ENCODE peak calls at places on chromosomes 7 and 10, in four cellular contexts. D, C, Z and M are unnamed samples.

GRCh38 chr10:95450188-95450587 is 111.0 kb downstream of the SORBS1 start:
- DNase-seq in D (no peak), C (no peak), Z (no peak), M (no peak)

GRCh38 chr10:109891105-109891504 is 32.2 kb downstream of the XPNPEP1 start:
- DNase-seq in D (no peak), C (no peak), Z (no peak), M (no peak)

GRCh38 chr10:131891196-131891928 is 9.4 kb upstream of the PPP2R2D start:
- DNase-seq in D (no peak), C (no peak), Z (no peak), M (no peak)

GRCh38 chr7:42090806-42091205 is 146.2 kb downstream of the GLI3 start:
- DNase-seq in D (no peak), C (no peak), Z (no peak), M (no peak)

GRCh38 chr7:155344270-155344617 is 46.6 kb downstream of the INSIG1 start:
- DNase-seq in D (no peak), C (no peak), Z (no peak), M (no peak)

GRCh38 chr7:99898836-99899235 is 20.5 kb downstream of the TRIM4 start:
- DNase-seq in D (no peak), C (no peak), Z (no peak), M (no peak)

GRCh38 chr10:128540806-128541739 is 414.9 kb upstream of the MKI67 start:
- DNase-seq in D (no peak), C (no peak), Z (no peak), M (no peak)

GRCh38 chr10:131871673-131872005 is 29.2 kb upstream of the PPP2R2D start:
- DNase-seq in D (no peak), C (no peak), Z (no peak), M (no peak)

GRCh38 chr10:33483124-33483794 is 148.8 kb upstream of the NRP1 start:
- DNase-seq in D (no peak), C (no peak), Z (no peak), M (no peak)

GRCh38 chr10:34528320-34528719 is 286.8 kb downstream of the PARD3 start:
- DNase-seq in D (peak; percentile 94), C (no peak), Z (no peak), M (peak; percentile 80)

GRCh38 chr10:26437637-26438461 is at the start of gene APBB1IP:
- DNase-seq in D (no peak), C (peak; percentile 86), Z (peak; percentile 81), M (no peak)

GRCh38 chr7:85074-85945 is 107.1 kb upstream of the FAM20C start:
- DNase-seq in D (no peak), C (peak; percentile 56), Z (peak; percentile 59), M (no peak)

GRCh38 chr10:131759347-131759746 is 141.5 kb upstream of the PPP2R2D start:
- DNase-seq in D (no peak), C (no peak), Z (no peak), M (no peak)

GRCh38 chr7:47266131-47266706 is 315.7 kb downstream of the TNS3 start:
- DNase-seq in D (peak; percentile 31), C (peak; percentile 74), Z (peak; percentile 45), M (no peak)

GRCh38 chr10:129517680-129518057 is 50.6 kb downstream of the MGMT start:
- DNase-seq in D (no peak), C (no peak), Z (no peak), M (no peak)

GRCh38 chr7:66013938-66014337 is 31.9 kb upstream of the GUSB start:
- DNase-seq in D (no peak), C (no peak), Z (peak; percentile 32), M (peak; percentile 3)

GRCh38 chr7:131372554-131372953 is 44.9 kb downstream of the MKLN1 start:
- DNase-seq in D (no peak), C (no peak), Z (no peak), M (no peak)

GRCh38 chr10:118017850-118018249 is 28.9 kb downstream of the RAB11FIP2 start:
- DNase-seq in D (peak; percentile 45), C (no peak), Z (no peak), M (no peak)

GRCh38 chr10:124249812-124250432 is 156.5 kb upstream of the CHST15 start:
- DNase-seq in D (no peak), C (peak; percentile 18), Z (no peak), M (no peak)

GRCh38 chr10:62025134-62025794 is 123.8 kb downstream of the ARID5B start:
- DNase-seq in D (no peak), C (no peak), Z (no peak), M (no peak)

GRCh38 chr7:66206116-66206908 is 1.2 kb downstream of the TPST1 start:
- DNase-seq in D (no peak), C (peak; percentile 28), Z (no peak), M (no peak)

DNA sequence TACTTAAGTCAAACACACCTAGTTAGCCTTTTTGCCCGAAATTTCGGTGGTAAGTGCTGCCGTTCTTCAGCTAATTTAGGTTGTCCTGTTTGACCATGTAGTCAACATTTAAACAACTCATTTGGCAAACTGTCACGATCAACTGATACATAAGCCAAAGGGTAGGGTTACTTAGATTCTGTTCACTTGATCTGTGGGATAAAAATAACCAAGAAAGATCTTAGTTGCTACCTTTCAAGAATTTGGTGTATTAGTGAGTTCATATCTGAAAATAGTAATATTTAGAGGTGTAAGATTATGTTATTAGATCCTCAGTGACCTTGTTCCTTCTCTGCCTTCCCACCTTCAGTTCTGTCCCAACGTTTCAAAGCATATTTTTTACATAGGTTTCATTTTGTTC is 2.0 kb downstream of the TNKS2 start:
- DNase-seq in D (no peak), C (no peak), Z (no peak), M (no peak)
- H3K4me3 ChIP-seq in D (peak overlapping the region; percentile 98), C (peak overlapping the region; percentile 96), Z (peak overlapping the region; percentile 81), M (peak overlapping the region; percentile 95)

DNA sequence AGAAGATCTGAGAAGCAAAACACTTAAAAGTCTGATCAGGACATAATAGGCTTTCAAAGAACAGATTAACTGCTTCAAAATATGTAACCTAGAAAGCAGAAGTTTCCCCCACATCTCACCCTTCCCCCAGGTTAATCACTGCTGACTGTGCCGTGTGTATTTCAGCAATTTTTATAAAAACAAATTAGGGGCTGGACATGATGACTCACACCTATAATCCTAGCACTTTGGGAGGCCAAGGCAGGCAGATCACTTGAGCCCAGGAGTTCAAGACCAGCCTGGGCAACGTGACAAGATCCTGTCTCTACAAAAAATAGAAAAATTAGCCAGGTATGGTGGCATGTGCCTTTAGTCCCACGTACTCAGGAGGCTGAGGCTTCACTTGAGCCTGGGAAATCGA is 67.6 kb upstream of the GATA3 start:
- DNase-seq in D (no peak), C (no peak), Z (no peak), M (no peak)
- TF ChIP-seq CTCF in D (no peak), C (no peak), Z (no peak), M (no peak)

DNA sequence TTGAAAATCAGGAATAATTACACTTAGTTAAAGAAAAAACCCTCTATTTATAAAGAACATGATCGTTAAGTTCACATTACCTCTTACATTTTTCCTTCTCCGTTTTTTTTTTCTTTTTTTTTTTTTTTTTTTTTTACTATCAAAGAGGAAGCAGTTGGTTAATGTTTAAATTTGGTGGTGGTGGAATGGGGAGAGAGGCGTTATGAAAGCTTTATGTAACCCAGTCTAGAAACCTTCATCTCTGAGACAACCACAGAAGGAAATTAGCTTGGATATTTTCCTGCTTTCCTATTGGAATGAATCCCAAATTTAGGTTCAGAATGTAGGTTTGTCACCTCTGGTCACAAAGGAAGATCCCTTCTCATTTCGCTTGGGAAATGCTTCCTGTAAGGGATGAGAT is 31.5 kb upstream of the LHFPL3 start:
- DNase-seq in D (no peak), C (no peak), Z (no peak), M (no peak)
- H3K4me3 ChIP-seq in D (no peak overlapping the region), C (no peak overlapping the region), Z (no peak overlapping the region), M (no peak overlapping the region)

DNA sequence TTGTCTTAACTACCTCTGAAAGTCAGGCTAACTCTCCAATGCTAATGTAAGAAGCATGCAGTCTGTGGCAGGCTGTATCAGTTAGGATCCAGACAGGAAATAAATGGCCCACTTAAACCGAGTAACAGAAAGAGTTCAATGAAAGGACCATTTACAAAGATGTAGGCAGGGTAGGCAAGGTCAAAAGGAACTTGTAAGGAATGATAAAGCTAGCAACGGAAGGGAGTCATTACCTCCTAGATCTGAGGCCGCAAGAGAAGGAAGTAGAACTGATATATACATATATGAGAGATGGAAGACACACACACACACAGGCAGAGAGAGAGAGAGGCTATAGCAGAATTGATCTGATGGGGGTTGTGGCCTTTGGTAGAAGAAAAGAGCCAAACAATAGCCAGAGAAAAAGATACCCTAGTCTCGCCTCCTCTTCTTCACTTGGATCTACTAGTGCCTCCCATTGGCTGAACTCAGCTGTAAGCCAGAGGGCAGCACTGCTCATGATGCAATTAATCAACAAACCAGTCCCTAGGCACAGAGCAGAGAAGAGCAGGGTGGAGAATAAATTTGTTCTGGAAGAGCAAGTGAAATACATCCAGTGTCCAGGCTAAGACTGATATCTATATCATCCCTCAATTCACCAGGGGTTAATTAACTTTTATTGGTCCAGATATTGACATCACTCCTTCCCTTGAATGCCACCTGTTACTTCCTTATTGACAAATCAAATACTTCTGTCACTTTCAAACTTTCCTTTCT is 91.2 kb downstream of the LSMEM1 start:
- DNase-seq in D (no peak), C (no peak), Z (no peak), M (no peak)
- TF ChIP-seq CTCF in D (peak; percentile 6), C (no peak), Z (no peak), M (no peak)

DNA sequence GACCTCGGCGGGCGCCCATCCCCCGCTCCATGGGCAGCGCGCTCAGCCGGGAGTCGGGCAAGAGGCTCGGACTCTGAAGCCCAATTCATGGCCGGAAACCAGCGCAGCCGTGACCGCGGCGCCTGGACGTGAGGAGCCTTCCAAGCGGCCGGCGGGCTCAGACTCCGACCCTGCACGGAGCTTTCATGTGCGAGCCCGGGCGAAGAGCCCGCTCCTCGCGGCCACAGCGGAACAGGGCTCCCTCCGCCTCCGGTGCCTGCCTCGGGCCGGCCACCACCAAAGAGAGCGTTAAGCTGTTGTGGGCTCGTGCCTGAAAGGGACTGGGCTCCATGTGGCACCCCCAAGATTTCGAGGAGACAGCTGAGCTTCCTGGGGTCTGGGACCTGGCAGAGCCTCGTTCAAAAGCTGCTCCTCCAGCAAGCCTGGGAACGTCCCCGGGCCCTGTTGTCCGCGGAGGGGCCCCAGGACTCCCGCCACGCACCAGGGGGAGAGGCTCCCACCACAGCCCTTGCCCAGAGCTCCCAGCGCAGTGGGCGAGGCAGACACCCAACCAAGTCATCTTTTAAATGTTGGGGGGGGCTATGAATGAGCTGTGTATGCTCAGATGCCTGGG is 850 bp upstream of the GRID1 start:
- DNase-seq in D (no peak), C (peak; percentile 61), Z (no peak), M (no peak)
- H3K4me3 ChIP-seq in D (no peak overlapping the region), C (peak overlapping the region; percentile 82), Z (peak overlapping the region; percentile 63), M (no peak overlapping the region)